ENCODE peak calls at places on chromosomes 12 and 14, in six cellular contexts. S, M, B, F, R and H are unnamed samples.

GRCh38 chr14:69547701-69548348 is 26.8 kb downstream of the CCDC177 start:
- DNase-seq in S (no peak), M (no peak), B (no peak), F (no peak), R (peak; percentile 63), H (peak; percentile 66)

GRCh38 chr14:66746316-66747006 is 238.5 kb downstream of the GPHN start:
- DNase-seq in S (no peak), M (no peak), B (peak; percentile 71), F (no peak), R (peak; percentile 57), H (peak; percentile 36)

GRCh38 chr12:67441736-67442346 is 172.7 kb downstream of the CAND1 start:
- DNase-seq in S (peak; percentile 86), M (peak; percentile 86), B (peak; percentile 81), F (peak; percentile 92), R (peak; percentile 91), H (peak; percentile 82)

GRCh38 chr12:111428728-111429175 is 23.0 kb downstream of the SH2B3 start:
- DNase-seq in S (peak; percentile 74), M (peak; percentile 80), B (no peak), F (peak; percentile 76), R (no peak), H (no peak)

GRCh38 chr14:70707138-70708038 is 65.7 kb downstream of the TTC9 start:
- DNase-seq in S (no peak), M (no peak), B (no peak), F (no peak), R (no peak), H (no peak)

GRCh38 chr14:61098711-61099110 is 117.7 kb downstream of the SLC38A6 start:
- DNase-seq in S (no peak), M (no peak), B (no peak), F (no peak), R (no peak), H (no peak)

GRCh38 chr12:130715996-130716917 is at the start of gene RIMBP2:
- DNase-seq in S (no peak), M (no peak), B (peak; percentile 16), F (no peak), R (peak; percentile 77), H (peak; percentile 90)

GRCh38 chr12:46493352-46494209 is 121.0 kb upstream of the SLC38A2 start:
- DNase-seq in S (no peak), M (no peak), B (peak; percentile 38), F (no peak), R (no peak), H (no peak)

GRCh38 chr14:80638620-80639215 is 302.8 kb downstream of the CEP128 start:
- DNase-seq in S (no peak), M (no peak), B (peak; percentile 56), F (no peak), R (no peak), H (no peak)

GRCh38 chr12:236445-236844 is 22.5 kb upstream of the SLC6A12 start:
- DNase-seq in S (no peak), M (no peak), B (no peak), F (no peak), R (no peak), H (no peak)

GRCh38 chr12:99745106-99745505 is 97.6 kb downstream of the GARIN6 start:
- DNase-seq in S (no peak), M (no peak), B (no peak), F (no peak), R (no peak), H (no peak)

GRCh38 chr14:51682411-51682810 is 30.7 kb downstream of the FRMD6 start:
- DNase-seq in S (no peak), M (no peak), B (peak; percentile 58), F (no peak), R (no peak), H (no peak)

GRCh38 chr14:20429801-20430669 is 5.9 kb downstream of the KLHL33 start:
- DNase-seq in S (peak; percentile 43), M (no peak), B (no peak), F (no peak), R (no peak), H (no peak)

GRCh38 chr14:57480044-57480443 is 13.6 kb downstream of the CCDC198 start:
- DNase-seq in S (no peak), M (no peak), B (peak; percentile 2), F (no peak), R (no peak), H (no peak)

GRCh38 chr12:53825246-53826081 is 73.7 kb upstream of the CISTR start:
- DNase-seq in S (no peak), M (no peak), B (peak; percentile 43), F (no peak), R (no peak), H (no peak)

GRCh38 chr14:96671218-96671617 is 126.0 kb upstream of the VRK1 start:
- DNase-seq in S (no peak), M (no peak), B (no peak), F (no peak), R (no peak), H (no peak)

GRCh38 chr12:50101663-50102062 is 2.1 kb upstream of the GPD1 start:
- DNase-seq in S (no peak), M (no peak), B (peak; percentile 60), F (no peak), R (peak; percentile 58), H (no peak)

GRCh38 chr12:3097186-3097804 is 20.1 kb downstream of the TSPAN9 start:
- DNase-seq in S (peak; percentile 79), M (peak; percentile 77), B (peak; percentile 91), F (peak; percentile 68), R (peak; percentile 74), H (peak; percentile 91)
- H3K27me3 ChIP-seq in S (no peaks in the 10 kb centered on the region), M (no peaks in the 10 kb centered on the region), B (no peaks in the 10 kb centered on the region), F (no peaks in the 10 kb centered on the region), R (no peaks in the 10 kb centered on the region), H (no peaks in the 10 kb centered on the region)

GRCh38 chr14:89954045-89955021 is at the start of gene EFCAB11:
- DNase-seq in S (peak; percentile 95), M (peak; percentile 96), B (peak; percentile 98), F (peak; percentile 98), R (peak; percentile 99), H (peak; percentile 98)

GRCh38 chr14:89956294-89957009 is 725 bp downstream of the TDP1 start:
- DNase-seq in S (peak; percentile 31), M (peak; percentile 71), B (peak; percentile 85), F (peak; percentile 78), R (peak; percentile 8), H (peak; percentile 47)

GRCh38 chr14:89955022-89955414 is 488 bp upstream of the EFCAB11 start:
- DNase-seq in S (no peak), M (no peak), B (no peak), F (no peak), R (no peak), H (no peak)

GRCh38 chr14:89953602-89954001 is 928 bp downstream of the EFCAB11 start:
- DNase-seq in S (no peak), M (no peak), B (no peak), F (no peak), R (no peak), H (no peak)

GRCh38 chr14:89955418-89956293 is at the start of gene TDP1:
- DNase-seq in S (peak; percentile 97), M (peak; percentile 97), B (peak; percentile 93), F (peak; percentile 97), R (peak; percentile 97), H (peak; percentile 98)
- TF ChIP-seq CTCF in S (no peak), M (no peak), B (no peak), F (peak; percentile 7), R (peak; percentile 15), H (peak; percentile 29)

GRCh38 chr14:22870811-22871199 is 735 bp upstream of the LRP10 start:
- DNase-seq in S (no peak), M (no peak), B (no peak), F (no peak), R (no peak), H (no peak)
- H3K4me3 ChIP-seq in S (peak overlapping the region; percentile 93), M (peak overlapping the region; percentile 87), B (peak overlapping the region; percentile 96), F (peak overlapping the region; percentile 100), R (peak overlapping the region; percentile 61), H (peak overlapping the region; percentile 83)

GRCh38 chr14:101196051-101196450 is 292.5 kb upstream of the RTL1 start:
- DNase-seq in S (no peak), M (no peak), B (no peak), F (no peak), R (no peak), H (no peak)

GRCh38 chr14:101193126-101193844 is 289.8 kb upstream of the RTL1 start:
- DNase-seq in S (no peak), M (no peak), B (no peak), F (no peak), R (no peak), H (no peak)

GRCh38 chr14:101195309-101195724 is 291.8 kb upstream of the RTL1 start:
- DNase-seq in S (no peak), M (no peak), B (no peak), F (no peak), R (no peak), H (no peak)

GRCh38 chr14:101193845-101194355 is 290.4 kb upstream of the RTL1 start:
- DNase-seq in S (no peak), M (no peak), B (no peak), F (no peak), R (no peak), H (no peak)

DNA sequence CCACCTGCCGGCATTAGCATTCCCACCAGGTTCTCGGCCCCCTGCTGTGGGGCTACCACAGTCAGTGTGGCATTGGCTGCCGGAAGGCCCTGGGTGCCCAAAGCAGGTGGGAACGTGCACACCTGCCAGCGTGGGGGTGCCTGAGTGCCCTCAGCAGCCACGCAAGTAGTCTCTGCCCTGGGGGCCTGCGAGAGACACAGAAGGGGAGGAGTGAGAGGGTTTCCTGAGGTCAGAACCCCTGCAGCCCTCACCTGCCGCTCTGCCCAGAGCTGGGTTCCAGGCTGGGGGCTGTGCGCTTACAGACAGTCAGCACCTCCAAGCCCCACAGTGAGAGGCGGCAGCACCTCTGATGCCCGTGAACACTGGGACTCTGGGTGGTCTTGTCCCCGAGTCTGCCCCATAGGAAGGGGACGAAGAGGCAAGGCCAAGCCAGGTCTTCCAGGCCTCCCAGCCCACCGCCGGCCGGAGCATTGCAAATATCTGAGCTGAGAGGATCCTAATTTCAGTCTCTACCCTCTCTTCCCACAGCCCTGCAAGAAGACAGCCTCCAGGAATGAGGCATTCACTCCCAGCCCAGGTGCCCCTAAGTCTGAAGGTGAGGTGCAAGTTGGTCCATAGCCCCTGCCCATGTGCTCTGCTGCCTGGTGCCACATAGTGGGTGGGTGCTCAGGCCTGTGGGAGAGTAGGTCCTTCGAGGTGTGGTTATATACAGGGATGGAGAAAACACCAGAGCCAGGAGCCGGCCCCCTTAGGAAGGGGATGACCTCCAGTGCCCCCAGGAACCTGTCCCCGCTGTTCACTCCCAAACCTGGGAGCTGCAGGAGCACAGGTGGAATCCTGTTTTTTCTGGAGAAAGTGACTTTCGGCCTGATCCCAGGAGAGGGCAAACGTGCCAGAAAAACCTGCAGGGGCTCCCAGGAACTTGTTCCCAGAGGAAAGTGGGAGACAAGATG is 291.1 kb upstream of the RTL1 start:
- DNase-seq in S (no peak), M (no peak), B (no peak), F (no peak), R (no peak), H (no peak)
- H3K27me3 ChIP-seq in S (peaks cover 31% of the 10 kb centered on the region), M (no peaks in the 10 kb centered on the region), B (no peaks in the 10 kb centered on the region), F (no peaks in the 10 kb centered on the region), R (no peaks in the 10 kb centered on the region), H (no peaks in the 10 kb centered on the region)

GRCh38 chr14:102917469-102918211 is 4.8 kb upstream of the AMN start:
- DNase-seq in S (peak; percentile 63), M (peak; percentile 66), B (peak; percentile 39), F (peak; percentile 76), R (peak; percentile 75), H (peak; percentile 83)
- TF ChIP-seq CTCF in S (peak; percentile 24), M (peak; percentile 62), B (peak; percentile 77), F (peak; percentile 54), R (peak; percentile 79), H (peak; percentile 86)